ENCODE peak calls at places on chromosomes 12 and 14, in eight cellular contexts. I is CD4-positive, alpha-beta T cell; K is RWPE1; J is B cell; O is transverse colon; L is CD8-positive, alpha-beta T cell; N is pancreas; H is uterus. V is an unnamed sample.

GRCh38 chr14:90839024-90839888 is 23.0 kb upstream of the TTC7B start:
- DNase-seq in L (no peak), J (no peak), K (no peak), H (peak), N (no peak), I (no peak), O (no peak), V (no peak)

GRCh38 chr14:90513151-90514014 is 116.6 kb downstream of the CALM1 start:
- DNase-seq in L (no peak), I (no peak), J (no peak), N (peak), H (no peak), K (peak), O (peak), V (no peak)

GRCh38 chr12:753401-754237 is 1.2 kb downstream of the WNK1 start:
- DNase-seq in H (peak), K (no peak), O (peak), I (peak), J (peak), L (peak), N (peak), V (peak)

GRCh38 chr12:24591079-24591626 is 357.7 kb downstream of the BCAT1 start:
- DNase-seq in I (no peak), O (no peak), L (no peak), K (no peak), J (no peak), N (no peak), H (no peak), V (no peak)

GRCh38 chr12:60834806-60835205 is 1239.0 kb downstream of the SLC16A7 start:
- DNase-seq in J (no peak), L (no peak), I (no peak), K (no peak), N (no peak), O (no peak), H (no peak), V (no peak)

GRCh38 chr14:35565896-35566464 is 32.0 kb downstream of the INSM2 start:
- DNase-seq in K (no peak), O (no peak), I (no peak), J (no peak), L (no peak), N (no peak), H (no peak), V (no peak)

GRCh38 chr14:38143651-38144505 is 63.8 kb upstream of the SSTR1 start:
- DNase-seq in O (no peak), I (no peak), L (no peak), K (peak), H (no peak), N (no peak), J (no peak), V (no peak)

GRCh38 chr14:34539407-34540180 is at the start of gene EAPP:
- DNase-seq in J (peak), H (peak), I (peak), O (peak), K (peak), N (peak), L (peak), V (peak)

GRCh38 chr14:69712217-69712565 is 54.8 kb upstream of the SRSF5 start:
- DNase-seq in N (peak), H (no peak), L (no peak), I (no peak), O (no peak), K (no peak), J (no peak), V (no peak)

GRCh38 chr12:40986031-40986430 is 202.1 kb upstream of the PDZRN4 start:
- DNase-seq in N (no peak), J (no peak), I (no peak), K (no peak), L (no peak), O (no peak), H (no peak), V (no peak)

GRCh38 chr12:132071837-132072384 is 72.2 kb downstream of the DDX51 start:
- DNase-seq in O (no peak), J (no peak), N (no peak), L (no peak), H (no peak), I (no peak), K (no peak), V (no peak)

GRCh38 chr14:91246051-91246852 is 1.7 kb upstream of the GPR68 start:
- DNase-seq in N (no peak), I (peak), J (no peak), O (peak), L (peak), H (no peak), K (no peak), V (no peak)

GRCh38 chr14:63277784-63278183 is 41.0 kb downstream of the GPHB5 start:
- DNase-seq in K (no peak), L (no peak), N (no peak), I (no peak), J (no peak), O (no peak), H (no peak), V (no peak)

GRCh38 chr12:41942355-41942754 is 202.3 kb downstream of the GXYLT1 start:
- DNase-seq in I (no peak), O (no peak), J (no peak), H (no peak), K (no peak), L (no peak), N (no peak), V (no peak)

GRCh38 chr12:88715673-88716072 is 135.4 kb upstream of the KITLG start:
- DNase-seq in L (no peak), I (no peak), K (no peak), N (no peak), O (no peak), J (no peak), H (no peak), V (no peak)

GRCh38 chr12:12083688-12084087 is 12.9 kb downstream of the BCL2L14 start:
- DNase-seq in O (no peak), I (no peak), N (no peak), H (no peak), J (no peak), L (no peak), K (no peak), V (no peak)

GRCh38 chr12:23424685-23425084 is 524.8 kb downstream of the SOX5 start:
- DNase-seq in O (no peak), H (no peak), I (no peak), L (no peak), J (no peak), N (no peak), K (no peak), V (no peak)

GRCh38 chr14:69281450-69282169 is 21.7 kb downstream of the GALNT16 start:
- DNase-seq in L (no peak), H (no peak), J (no peak), O (no peak), K (no peak), N (no peak), I (no peak), V (no peak)

GRCh38 chr12:93823616-93824410 is 146.6 kb downstream of the CRADD start:
- DNase-seq in L (no peak), I (no peak), H (no peak), O (no peak), N (no peak), J (no peak), K (no peak), V (no peak)

GRCh38 chr12:52045794-52046199 is 5.4 kb upstream of the NR4A1 start:
- DNase-seq in I (no peak), H (no peak), N (no peak), L (no peak), O (peak), K (no peak), J (no peak), V (no peak)

GRCh38 chr12:77895699-77896098 is 65.0 kb downstream of the NAV3 start:
- DNase-seq in N (no peak), I (no peak), K (no peak), O (no peak), J (no peak), L (no peak), H (no peak), V (no peak)

GRCh38 chr14:79418649-79419415 is 792.5 kb downstream of the DIO2 start:
- DNase-seq in K (no peak), H (no peak), J (no peak), O (no peak), I (no peak), N (no peak), L (no peak), V (no peak)

GRCh38 chr14:75832621-75833297 is 149.0 kb downstream of the TGFB3 start:
- DNase-seq in L (no peak), I (no peak), H (peak), K (no peak), J (no peak), O (no peak), N (no peak), V (no peak)

GRCh38 chr14:53180272-53181221 is 27.4 kb upstream of the DDHD1 start:
- DNase-seq in O (peak), I (peak), L (no peak), H (no peak), N (no peak), K (no peak), J (no peak), V (no peak)
- TF ChIP-seq CTCF in O (no peak), I (peak), L (no peak), H (no peak), N (no peak), K (no peak), J (no peak), V (no peak)

DNA sequence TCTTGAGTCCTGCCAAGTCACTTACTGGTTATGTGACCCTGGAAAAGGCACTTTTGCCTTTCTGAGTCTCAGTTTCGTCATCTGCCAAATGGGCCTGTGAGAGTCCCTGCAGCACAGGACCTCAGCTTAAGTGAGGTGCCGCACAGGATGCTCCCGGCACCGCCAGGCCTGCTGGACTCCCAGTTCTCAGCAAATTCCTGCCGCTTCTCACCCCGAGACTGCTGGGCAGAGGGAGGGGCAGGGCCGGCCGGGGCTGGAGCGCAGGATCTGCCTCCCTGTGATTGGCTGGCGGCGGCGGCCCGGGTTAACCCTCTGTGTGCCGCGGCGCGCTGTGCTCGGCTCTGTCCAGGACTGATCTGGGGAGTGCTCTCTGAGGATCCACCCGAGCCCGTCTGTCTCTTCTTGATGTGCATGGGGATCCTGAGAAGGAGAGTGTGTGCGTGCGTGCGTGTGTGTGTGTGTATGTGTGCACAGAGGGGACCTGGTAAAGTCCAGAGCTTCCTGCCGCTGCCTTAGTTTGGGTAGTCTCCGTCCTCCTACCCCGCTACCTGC is 8.6 kb downstream of the SETD1B start:
- DNase-seq in I (no peak), H (peak), N (peak), J (peak), O (peak), L (no peak), K (peak), V (no peak)
- TF ChIP-seq CTCF in I (peak), H (no peak), N (peak), J (peak), O (peak), L (peak), K (peak), V (peak)

DNA sequence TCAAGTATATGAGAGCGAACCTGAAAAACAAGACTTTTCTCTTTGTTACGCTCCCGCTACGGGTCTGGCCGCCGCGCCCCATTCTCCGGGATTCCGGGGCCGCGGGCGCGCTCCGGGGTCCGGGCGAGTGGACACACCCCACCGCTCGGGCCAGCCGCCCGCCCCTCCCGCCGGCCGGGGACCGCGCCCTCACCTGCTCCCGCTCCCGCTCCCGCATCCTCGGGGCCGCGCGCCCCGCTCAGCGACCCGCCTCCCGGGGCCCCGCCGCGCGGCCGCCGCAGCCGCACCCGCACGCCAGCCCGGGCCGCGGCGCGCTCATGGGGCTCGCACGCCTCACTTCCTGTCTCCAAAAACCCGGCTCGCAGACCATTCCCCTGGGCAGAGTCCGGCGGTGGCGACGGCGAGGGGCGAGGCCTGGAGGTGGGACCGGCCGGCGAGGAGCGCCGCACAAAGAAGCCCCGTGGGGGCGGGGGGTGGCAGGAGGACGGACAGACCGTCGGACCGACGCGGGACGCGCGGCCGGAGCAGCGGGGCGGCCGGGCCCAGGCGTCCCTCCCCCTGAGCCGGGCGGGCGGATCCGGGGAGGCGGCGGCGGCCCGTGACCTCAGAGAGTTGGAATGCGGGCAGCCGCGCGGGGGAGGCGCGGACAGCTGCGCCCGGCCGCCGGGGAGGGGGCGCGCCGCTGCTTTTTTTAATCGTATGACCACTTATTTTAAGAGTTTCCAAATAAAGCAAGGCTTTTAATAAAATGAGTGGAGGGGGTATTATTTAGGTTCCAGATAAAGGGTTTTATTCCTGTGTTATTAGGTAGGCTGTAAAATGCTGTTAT is at the start of gene PTPN21:
- DNase-seq in L (no peak), J (peak), O (peak), I (no peak), N (peak), H (peak), K (peak), V (no peak)
- TF ChIP-seq CTCF in L (no peak), J (no peak), O (no peak), I (no peak), N (no peak), H (no peak), K (no peak), V (no peak)

GRCh38 chr12:130770413-130771028 is 54.4 kb upstream of the RIMBP2 start:
- DNase-seq in K (no peak), J (no peak), H (no peak), O (no peak), I (no peak), N (no peak), L (no peak), V (no peak)
- TF ChIP-seq CTCF in K (no peak), J (no peak), H (no peak), O (no peak), I (no peak), N (no peak), L (no peak), V (no peak)

V was measured in natural killer cell.